ENCODE peak calls at places on chromosomes 4 and X, in five cellular contexts. One of them, this sample, is unnamed.

GRCh38 chr4:139763668-139764067 is 98.0 kb downstream of the MGST2 start:
- DNase-seq in PC-3: no peak
- DNase-seq in SK-N-SH: peak
- DNase-seq in hepatocyte: peak
- DNase-seq in GM23248: no peak
- DNase-seq in this sample: peak

GRCh38 chr4:142846105-142846728 is at the start of gene INPP4B:
- DNase-seq in PC-3: peak
- DNase-seq in GM23248: peak
- DNase-seq in hepatocyte: peak
- DNase-seq in SK-N-SH: peak
- DNase-seq in this sample: no peak

GRCh38 chrX:70479970-70480659 is 35.5 kb downstream of the DLG3 start:
- DNase-seq in PC-3: peak
- DNase-seq in GM23248: no peak
- DNase-seq in SK-N-SH: no peak
- DNase-seq in hepatocyte: peak
- DNase-seq in this sample: no peak

GRCh38 chrX:57752866-57753265 is 72.8 kb upstream of the NLRP2B start:
- DNase-seq in SK-N-SH: no peak
- DNase-seq in GM23248: no peak
- DNase-seq in PC-3: no peak
- DNase-seq in hepatocyte: no peak
- DNase-seq in this sample: no peak

GRCh38 chr4:169024762-169025161 is 14.7 kb upstream of the CBR4 start:
- DNase-seq in hepatocyte: peak
- DNase-seq in GM23248: peak
- DNase-seq in PC-3: peak
- DNase-seq in SK-N-SH: peak
- DNase-seq in this sample: peak

GRCh38 chr4:89023140-89023539 is 33.8 kb downstream of the FAM13A start:
- DNase-seq in GM23248: no peak
- DNase-seq in PC-3: no peak
- DNase-seq in hepatocyte: no peak
- DNase-seq in SK-N-SH: no peak
- DNase-seq in this sample: no peak

GRCh38 chr4:24657768-24658617 is 73.6 kb upstream of the DHX15 start:
- DNase-seq in PC-3: peak
- DNase-seq in GM23248: peak
- DNase-seq in hepatocyte: peak
- DNase-seq in SK-N-SH: no peak
- DNase-seq in this sample: peak

GRCh38 chrX:16868920-16869319 is 1.2 kb downstream of the RBBP7 start:
- DNase-seq in hepatocyte: no peak
- DNase-seq in PC-3: no peak
- DNase-seq in GM23248: peak
- DNase-seq in SK-N-SH: no peak
- DNase-seq in this sample: no peak

GRCh38 chrX:151505796-151506195 is 57.7 kb upstream of the PASD1 start:
- DNase-seq in GM23248: peak
- DNase-seq in SK-N-SH: peak
- DNase-seq in hepatocyte: peak
- DNase-seq in PC-3: peak
- DNase-seq in this sample: peak

GRCh38 chr4:168489616-168490015 is 7.2 kb upstream of the PALLD start:
- DNase-seq in GM23248: no peak
- DNase-seq in SK-N-SH: no peak
- DNase-seq in hepatocyte: no peak
- DNase-seq in PC-3: no peak
- DNase-seq in this sample: no peak

GRCh38 chrX:43750248-43750676 is 94.2 kb downstream of the MAOA start:
- DNase-seq in GM23248: peak
- DNase-seq in hepatocyte: peak
- DNase-seq in SK-N-SH: peak
- DNase-seq in PC-3: peak
- DNase-seq in this sample: peak

GRCh38 chr4:135598151-135598550 is 1396.6 kb upstream of the PABPC4L start:
- DNase-seq in GM23248: no peak
- DNase-seq in hepatocyte: no peak
- DNase-seq in SK-N-SH: no peak
- DNase-seq in PC-3: no peak
- DNase-seq in this sample: no peak

GRCh38 chr4:113575391-113575790 is 186.1 kb downstream of the CAMK2D start:
- DNase-seq in SK-N-SH: no peak
- DNase-seq in hepatocyte: no peak
- DNase-seq in GM23248: peak
- DNase-seq in PC-3: no peak
- DNase-seq in this sample: no peak

GRCh38 chr4:5638316-5638715 is 70.0 kb downstream of the EVC2 start:
- DNase-seq in hepatocyte: no peak
- DNase-seq in SK-N-SH: no peak
- DNase-seq in PC-3: peak
- DNase-seq in GM23248: peak
- DNase-seq in this sample: no peak

GRCh38 chr4:3687538-3687937 is 78.6 kb upstream of the ADRA2C start:
- DNase-seq in PC-3: no peak
- DNase-seq in SK-N-SH: no peak
- DNase-seq in GM23248: no peak
- DNase-seq in hepatocyte: no peak
- DNase-seq in this sample: no peak

GRCh38 chr4:88006956-88007303 is 505 bp upstream of the PKD2 start:
- DNase-seq in SK-N-SH: no peak
- DNase-seq in hepatocyte: no peak
- DNase-seq in GM23248: no peak
- DNase-seq in PC-3: no peak
- DNase-seq in this sample: no peak

GRCh38 chrX:115058276-115058675 is 40.9 kb upstream of the IL13RA2 start:
- DNase-seq in PC-3: peak
- DNase-seq in GM23248: peak
- DNase-seq in SK-N-SH: no peak
- DNase-seq in hepatocyte: peak
- DNase-seq in this sample: no peak

GRCh38 chr4:56130609-56131150 is 181.9 kb downstream of the CEP135 start:
- DNase-seq in PC-3: no peak
- DNase-seq in hepatocyte: no peak
- DNase-seq in GM23248: peak
- DNase-seq in SK-N-SH: no peak
- DNase-seq in this sample: no peak

GRCh38 chr4:75698162-75698962 is 25.2 kb upstream of the G3BP2 start:
- DNase-seq in PC-3: no peak
- DNase-seq in SK-N-SH: no peak
- DNase-seq in GM23248: no peak
- DNase-seq in hepatocyte: no peak
- DNase-seq in this sample: peak

GRCh38 chr4:150108693-150109092 is 30.4 kb downstream of the DCLK2 start:
- DNase-seq in hepatocyte: peak
- DNase-seq in PC-3: no peak
- DNase-seq in SK-N-SH: peak
- DNase-seq in GM23248: no peak
- DNase-seq in this sample: no peak

GRCh38 chr4:127622923-127623754 is 9.6 kb upstream of the INTU start:
- DNase-seq in hepatocyte: peak
- DNase-seq in GM23248: peak
- DNase-seq in SK-N-SH: peak
- DNase-seq in PC-3: no peak
- DNase-seq in this sample: no peak

GRCh38 chr4:23956601-23957364 is 66.9 kb upstream of the PPARGC1A start:
- DNase-seq in hepatocyte: no peak
- DNase-seq in GM23248: peak
- DNase-seq in PC-3: no peak
- DNase-seq in SK-N-SH: no peak
- DNase-seq in this sample: no peak

DNA sequence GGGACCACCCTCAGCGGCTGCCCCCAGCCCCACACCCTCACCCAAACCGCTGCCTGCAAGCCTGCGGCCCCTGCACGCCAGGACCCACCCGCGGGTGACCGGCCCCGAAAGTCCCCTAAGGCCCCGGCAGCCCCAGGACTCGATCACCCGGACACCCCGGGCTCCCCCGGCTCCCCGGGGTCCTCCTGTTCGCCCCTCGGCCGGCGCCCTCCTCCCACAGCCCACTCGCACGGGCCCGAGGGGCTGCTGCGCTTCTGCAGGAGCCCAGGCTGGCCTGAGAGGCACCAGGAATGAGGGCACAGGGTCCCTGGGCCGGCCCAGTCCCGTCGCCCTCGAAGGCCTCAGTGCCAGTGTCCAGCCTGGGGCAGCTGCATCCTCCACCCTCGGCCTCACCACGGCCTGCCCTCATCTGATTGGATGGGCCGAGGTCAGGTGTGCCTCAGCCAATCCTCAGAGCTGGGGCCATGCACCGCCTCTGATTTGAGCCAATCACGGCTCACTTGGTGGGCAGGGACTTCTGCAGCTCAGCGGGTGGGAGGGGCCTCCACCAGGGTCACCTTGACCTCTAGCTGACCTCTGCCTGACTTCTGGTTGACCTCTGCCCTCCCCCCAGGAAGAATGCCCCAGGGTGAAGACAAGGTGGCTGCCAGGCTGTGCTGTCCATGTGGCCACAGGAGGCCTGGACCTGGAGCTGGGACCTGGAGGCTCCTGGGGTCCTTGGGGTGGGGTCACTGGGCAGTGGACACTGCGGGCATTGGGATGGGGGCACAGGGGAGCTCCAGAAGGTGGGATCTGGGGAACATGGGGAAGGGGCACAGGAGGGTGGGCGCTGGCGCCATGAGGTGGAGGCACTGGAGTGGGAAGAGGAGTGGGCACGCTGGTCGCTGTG is 97.6 kb upstream of the NKX1-1 start:
- DNase-seq in PC-3: no peak
- DNase-seq in GM23248: no peak
- DNase-seq in SK-N-SH: peak
- DNase-seq in hepatocyte: no peak
- DNase-seq in this sample: no peak
- TF ChIP-seq EZH2phosphoT487 in PC-3: no peak
- TF ChIP-seq EZH2phosphoT487 in GM23248: no peak
- TF ChIP-seq EZH2phosphoT487 in SK-N-SH: no peak
- TF ChIP-seq EZH2phosphoT487 in hepatocyte: no peak
- TF ChIP-seq EZH2phosphoT487 in this sample: no peak

DNA sequence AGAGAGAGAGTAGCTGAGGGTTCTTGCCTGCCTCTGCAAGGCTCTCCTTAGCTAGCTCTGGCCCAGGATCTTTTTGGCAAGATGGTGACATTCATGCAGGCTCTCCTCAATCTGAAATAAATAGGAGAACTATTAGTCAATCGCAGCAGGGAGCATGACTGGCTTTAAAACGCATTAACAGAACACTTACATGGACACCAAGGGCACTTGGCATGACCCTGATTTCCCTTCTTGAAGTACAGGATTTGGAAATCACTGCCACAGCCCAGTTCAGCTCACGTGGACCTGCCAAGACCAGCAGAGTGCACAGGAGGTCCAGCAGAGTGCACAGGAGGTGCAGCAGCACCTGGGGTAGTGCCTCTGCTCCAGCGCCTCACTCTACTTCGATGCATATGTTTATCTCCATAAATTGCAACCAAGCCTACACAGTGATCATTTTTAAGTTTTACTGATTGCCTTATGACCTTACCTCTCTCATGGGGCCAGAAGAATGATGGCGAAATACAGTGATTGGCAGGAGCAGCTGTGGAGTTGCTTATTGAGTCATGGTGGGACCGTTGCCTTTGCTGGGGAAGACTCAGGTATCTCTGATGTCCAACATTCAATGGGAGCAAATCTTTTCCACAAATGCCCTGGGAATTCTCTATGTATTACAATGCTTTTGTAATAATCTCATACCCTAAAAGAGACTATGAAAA is 122.4 kb downstream of the SYNPO2 start:
- DNase-seq in SK-N-SH: no peak
- DNase-seq in GM23248: no peak
- DNase-seq in hepatocyte: no peak
- DNase-seq in PC-3: no peak
- DNase-seq in this sample: no peak
- TF ChIP-seq EZH2phosphoT487 in SK-N-SH: no peak
- TF ChIP-seq EZH2phosphoT487 in GM23248: no peak
- TF ChIP-seq EZH2phosphoT487 in hepatocyte: no peak
- TF ChIP-seq EZH2phosphoT487 in PC-3: no peak
- TF ChIP-seq EZH2phosphoT487 in this sample: no peak

GRCh38 chr4:158131037-158131436 is 41.8 kb downstream of the GASK1B start:
- DNase-seq in SK-N-SH: no peak
- DNase-seq in GM23248: peak
- DNase-seq in PC-3: no peak
- DNase-seq in hepatocyte: no peak
- DNase-seq in this sample: no peak
- TF ChIP-seq EZH2phosphoT487 in SK-N-SH: no peak
- TF ChIP-seq EZH2phosphoT487 in GM23248: no peak
- TF ChIP-seq EZH2phosphoT487 in PC-3: no peak
- TF ChIP-seq EZH2phosphoT487 in hepatocyte: no peak
- TF ChIP-seq EZH2phosphoT487 in this sample: no peak

GRCh38 chrX:41275661-41276609 is 58.0 kb upstream of the DDX3X start:
- DNase-seq in GM23248: peak
- DNase-seq in hepatocyte: peak
- DNase-seq in PC-3: peak
- DNase-seq in SK-N-SH: peak
- DNase-seq in this sample: peak

GRCh38 chrX:41273638-41274037 is 60.3 kb upstream of the DDX3X start:
- DNase-seq in PC-3: no peak
- DNase-seq in GM23248: peak
- DNase-seq in hepatocyte: no peak
- DNase-seq in SK-N-SH: no peak
- DNase-seq in this sample: no peak

GRCh38 chrX:41276661-41277506 is 57.1 kb upstream of the DDX3X start:
- DNase-seq in hepatocyte: no peak
- DNase-seq in SK-N-SH: no peak
- DNase-seq in PC-3: no peak
- DNase-seq in GM23248: no peak
- DNase-seq in this sample: peak
- TF ChIP-seq EZH2phosphoT487 in hepatocyte: no peak
- TF ChIP-seq EZH2phosphoT487 in SK-N-SH: no peak
- TF ChIP-seq EZH2phosphoT487 in PC-3: no peak
- TF ChIP-seq EZH2phosphoT487 in GM23248: no peak
- TF ChIP-seq EZH2phosphoT487 in this sample: no peak

GRCh38 chr4:11505225-11505971 is 76.7 kb upstream of the HS3ST1 start:
- DNase-seq in PC-3: peak
- DNase-seq in hepatocyte: peak
- DNase-seq in SK-N-SH: no peak
- DNase-seq in GM23248: no peak
- DNase-seq in this sample: no peak
- TF ChIP-seq EZH2phosphoT487 in PC-3: no peak
- TF ChIP-seq EZH2phosphoT487 in hepatocyte: no peak
- TF ChIP-seq EZH2phosphoT487 in SK-N-SH: no peak
- TF ChIP-seq EZH2phosphoT487 in GM23248: no peak
- TF ChIP-seq EZH2phosphoT487 in this sample: no peak

DNA sequence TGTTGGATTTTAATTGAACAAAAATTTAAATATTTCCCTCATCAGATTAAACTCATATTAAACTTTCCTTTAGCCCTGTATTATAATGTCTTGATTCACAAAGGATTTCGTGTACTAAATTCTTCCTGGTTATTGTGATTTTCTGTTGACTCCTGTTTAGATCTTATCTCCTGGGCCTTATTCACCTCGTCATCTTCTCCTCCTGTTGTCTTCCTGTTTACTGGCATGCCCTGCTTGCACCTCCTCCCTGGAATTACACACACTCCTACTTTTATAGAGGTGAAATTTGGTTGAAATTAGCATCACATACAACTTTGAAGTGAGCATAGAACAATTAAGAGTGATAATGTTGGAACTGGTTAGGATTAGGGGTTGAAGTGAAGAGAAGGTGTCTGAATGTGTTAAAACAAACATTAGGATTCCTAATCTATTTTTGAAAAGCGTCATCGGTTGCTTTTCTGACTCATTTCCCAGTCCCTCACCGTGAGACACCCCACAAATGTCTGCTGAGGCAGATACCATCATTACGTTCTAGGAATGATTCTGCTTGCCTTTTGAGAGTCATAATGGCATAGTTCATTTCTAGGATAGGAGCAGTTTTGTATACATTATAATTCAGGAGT is 32.5 kb downstream of the TLL1 start:
- DNase-seq in GM23248: no peak
- DNase-seq in hepatocyte: no peak
- DNase-seq in SK-N-SH: no peak
- DNase-seq in PC-3: peak
- DNase-seq in this sample: no peak
- TF ChIP-seq EZH2phosphoT487 in GM23248: no peak
- TF ChIP-seq EZH2phosphoT487 in hepatocyte: no peak
- TF ChIP-seq EZH2phosphoT487 in SK-N-SH: no peak
- TF ChIP-seq EZH2phosphoT487 in PC-3: no peak
- TF ChIP-seq EZH2phosphoT487 in this sample: no peak